ENCODE peak calls at places on chromosomes 1 and 21, in seven cellular contexts. O is bronchial epithelial cell, J is hepatocyte, V is Calu3, H is colonic mucosa, I is GM06990, W is RWPE1. B is an unnamed sample.

GRCh38 chr1:162682013-162682419 is 49.8 kb downstream of the DDR2 start:
- DNase-seq in V (no peak), J (no peak), O (no peak), I (no peak), H (no peak), W (no peak), B (no peak)

GRCh38 chr21:42107881-42108553 is 36.9 kb downstream of the UMODL1 start:
- DNase-seq in H (peak; percentile 65), V (peak; percentile 57), O (peak; percentile 33), W (peak; percentile 88), I (peak; percentile 73), J (peak; percentile 88), B (no peak)

GRCh38 chr21:36513430-36513829 is 33.5 kb upstream of the CLDN14 start:
- DNase-seq in J (no peak), W (no peak), I (no peak), O (no peak), V (no peak), H (no peak), B (no peak)

GRCh38 chr1:100361249-100362089 is 9.2 kb downstream of the CDC14A start:
- DNase-seq in H (no peak), J (no peak), V (no peak), I (no peak), O (no peak), W (no peak), B (no peak)

GRCh38 chr1:205274041-205274691 is 46.4 kb downstream of the TMCC2 start:
- DNase-seq in W (no peak), I (no peak), J (no peak), O (no peak), V (no peak), H (no peak), B (no peak)

GRCh38 chr1:195200772-195201171 is 1407.5 kb downstream of the KCNT2 start:
- DNase-seq in H (no peak), O (no peak), V (no peak), I (no peak), J (no peak), W (no peak), B (no peak)

GRCh38 chr21:41222247-41223068 is 54.5 kb downstream of the BACE2 start:
- DNase-seq in J (no peak), I (no peak), O (no peak), V (no peak), H (no peak), W (no peak), B (no peak)

GRCh38 chr1:99943238-99943794 is 26.5 kb upstream of the SLC35A3 start:
- DNase-seq in W (no peak), V (no peak), O (peak; percentile 44), J (peak; percentile 30), I (no peak), H (no peak), B (no peak)

GRCh38 chr1:232352366-232352765 is 277.6 kb downstream of the SIPA1L2 start:
- DNase-seq in I (no peak), V (no peak), H (no peak), J (no peak), O (no peak), W (no peak), B (no peak)

GRCh38 chr1:59814901-59815825 is at the start of gene HOOK1:
- DNase-seq in V (peak; percentile 34), O (no peak), H (peak; percentile 39), J (peak; percentile 15), W (peak; percentile 27), I (no peak), B (peak; percentile 23)

GRCh38 chr1:117290855-117291254 is 76.4 kb upstream of the MAN1A2 start:
- DNase-seq in H (no peak), V (no peak), I (no peak), W (peak; percentile 11), O (peak; percentile 85), J (no peak), B (no peak)

GRCh38 chr1:223669003-223669402 is 3.5 kb upstream of the CAPN8 start:
- DNase-seq in J (no peak), W (no peak), H (no peak), O (no peak), I (no peak), V (no peak), B (no peak)

GRCh38 chr1:223665592-223666312 is at the start of gene CAPN8:
- DNase-seq in O (peak; percentile 87), V (peak; percentile 79), H (peak; percentile 83), W (peak; percentile 83), I (no peak), J (peak; percentile 56), B (no peak)

GRCh38 chr1:223667484-223668182 is 2.1 kb upstream of the CAPN8 start:
- DNase-seq in H (no peak), O (peak; percentile 27), V (peak; percentile 22), J (no peak), I (no peak), W (no peak), B (no peak)

GRCh38 chr1:223674119-223674890 is 8.8 kb upstream of the CAPN8 start:
- DNase-seq in I (no peak), H (no peak), W (no peak), J (no peak), O (no peak), V (no peak), B (no peak)

DNA sequence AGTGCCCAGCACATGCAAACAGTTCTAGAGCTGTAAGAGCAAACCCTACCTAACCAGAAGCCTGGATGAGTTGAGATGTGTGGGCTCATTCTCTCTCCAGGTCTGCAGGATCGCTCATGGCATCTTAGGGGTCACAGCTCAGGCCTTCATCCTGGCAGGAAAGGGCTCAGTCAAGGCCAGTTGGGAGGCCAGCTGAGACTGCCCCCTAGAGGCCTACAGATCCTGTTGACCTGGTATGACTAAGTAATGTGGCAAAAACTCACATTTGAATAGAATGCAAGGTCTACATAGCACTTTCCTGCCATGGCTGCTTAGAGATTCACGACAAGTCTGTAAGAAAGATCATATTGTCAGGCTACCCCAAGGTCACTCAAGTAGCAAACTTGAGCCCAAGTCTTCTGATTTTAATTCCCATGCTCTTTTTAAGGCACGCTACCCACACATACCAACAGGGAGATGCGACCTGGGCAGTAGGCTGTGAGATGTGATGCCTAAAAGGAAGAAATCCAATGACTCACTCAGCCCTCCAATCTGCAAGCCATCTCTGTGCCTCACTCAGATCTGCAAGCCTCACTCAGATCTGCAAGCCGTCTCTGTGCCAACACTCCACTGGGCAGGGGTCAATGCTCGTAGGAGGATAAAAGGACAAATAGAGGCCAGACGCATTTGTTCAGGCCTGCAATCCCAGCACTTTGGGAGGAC is 5.1 kb upstream of the CAPN8 start:
- DNase-seq in O (peak; percentile 69), I (no peak), H (peak; percentile 57), W (no peak), J (peak; percentile 44), V (peak; percentile 70), B (no peak)
- TF ChIP-seq CTCF in O (peak; percentile 90), I (peak; percentile 65), H (peak; percentile 55), W (no peak), J (peak; percentile 39), V (peak; percentile 88), B (peak; percentile 28)

GRCh38 chr21:39452207-39452964 is 616 bp downstream of the SH3BGR start:
- DNase-seq in V (no peak), J (no peak), H (no peak), I (no peak), O (peak; percentile 47), W (no peak), B (no peak)

GRCh38 chr21:39454949-39455668 is 3.3 kb downstream of the SH3BGR start:
- DNase-seq in V (no peak), J (no peak), I (no peak), W (no peak), H (no peak), O (no peak), B (no peak)

GRCh38 chr21:39452965-39453332 is 1.2 kb downstream of the SH3BGR start:
- DNase-seq in V (no peak), I (no peak), J (no peak), O (no peak), H (no peak), W (no peak), B (no peak)

GRCh38 chr21:39453571-39454179 is 1.9 kb downstream of the SH3BGR start:
- DNase-seq in I (no peak), W (no peak), H (no peak), J (no peak), O (no peak), V (no peak), B (no peak)

GRCh38 chr21:39456665-39457064 is 4.9 kb downstream of the SH3BGR start:
- DNase-seq in J (no peak), V (no peak), O (peak; percentile 16), W (no peak), H (no peak), I (no peak), B (no peak)
- TF ChIP-seq CTCF in J (peak; percentile 4), V (peak; percentile 28), O (peak; percentile 24), W (no peak), H (no peak), I (no peak), B (peak; percentile 9)

GRCh38 chr1:38576241-38576640 is 283.3 kb downstream of the RRAGC start:
- DNase-seq in W (no peak), V (no peak), O (no peak), J (no peak), H (no peak), I (no peak), B (no peak)
- TF ChIP-seq CTCF in W (no peak), V (no peak), O (no peak), J (no peak), H (no peak), I (no peak), B (no peak)

GRCh38 chr21:44509539-44509938 is 30.5 kb downstream of the KRTAP10-1 start:
- DNase-seq in O (no peak), V (peak; percentile 68), J (no peak), I (no peak), W (peak; percentile 44), H (peak; percentile 46), B (no peak)
- TF ChIP-seq CTCF in O (peak; percentile 35), V (peak; percentile 17), J (no peak), I (peak; percentile 28), W (peak; percentile 44), H (no peak), B (no peak)

B was measured in dorsolateral prefrontal cortex.